ENCODE peak calls at places on chromosomes 1 and 21, in five cellular contexts. I is HepG2, W is A549, N is K562, Y is H1. H is an unnamed sample.

GRCh38 chr1:161077426-161077825 is 7.7 kb upstream of the ARHGAP30 start:
- DNase-seq in I (no peak), N (no peak), Y (no peak), W (no peak), H (no peak)

GRCh38 chr21:18499761-18500376 is 96.3 kb upstream of the TMPRSS15 start:
- DNase-seq in I (peak; percentile 21), Y (peak; percentile 66), W (peak; percentile 32), N (peak; percentile 14), H (peak; percentile 35)

GRCh38 chr21:35782667-35783066 is 277.7 kb downstream of the SETD4 start:
- DNase-seq in N (no peak), W (no peak), I (no peak), Y (no peak), H (no peak)

GRCh38 chr1:246067432-246068021 is 439.6 kb downstream of the SMYD3 start:
- DNase-seq in W (no peak), N (no peak), I (no peak), Y (no peak), H (no peak)

GRCh38 chr1:14653461-14653960 is 55.0 kb downstream of the KAZN start:
- DNase-seq in N (no peak), I (no peak), W (no peak), Y (no peak), H (no peak)

GRCh38 chr1:100606438-100606837 is 68.5 kb downstream of the GPR88 start:
- DNase-seq in Y (no peak), N (no peak), I (no peak), W (peak; percentile 54), H (peak; percentile 78)

GRCh38 chr1:219660666-219661463 is 48.0 kb upstream of the ZC3H11B start:
- DNase-seq in Y (peak; percentile 91), W (peak; percentile 93), I (no peak), N (peak; percentile 76), H (peak; percentile 84)

GRCh38 chr1:230314142-230314470 is 112.0 kb downstream of the PGBD5 start:
- DNase-seq in Y (no peak), N (no peak), W (no peak), I (no peak), H (no peak)

GRCh38 chr1:215114154-215114933 is 31.8 kb downstream of the KCNK2 start:
- DNase-seq in W (peak; percentile 8), I (no peak), N (no peak), Y (no peak), H (peak; percentile 92)

GRCh38 chr1:56824956-56825355 is 5.8 kb upstream of the FYB2 start:
- DNase-seq in N (no peak), I (no peak), W (no peak), Y (no peak), H (no peak)

GRCh38 chr1:210123924-210124589 is 108.5 kb upstream of the SERTAD4 start:
- DNase-seq in I (no peak), N (no peak), W (peak; percentile 21), Y (no peak), H (peak; percentile 43)

GRCh38 chr1:197393105-197393504 is 125.1 kb downstream of the CRB1 start:
- DNase-seq in I (no peak), W (no peak), Y (no peak), N (no peak), H (no peak)

GRCh38 chr1:7541629-7542028 is 229.5 kb upstream of the VAMP3 start:
- DNase-seq in Y (no peak), W (no peak), I (no peak), N (peak; percentile 43), H (no peak)

GRCh38 chr1:195697130-195697529 is 911.1 kb downstream of the KCNT2 start:
- DNase-seq in W (no peak), N (no peak), Y (no peak), I (no peak), H (no peak)

DNA sequence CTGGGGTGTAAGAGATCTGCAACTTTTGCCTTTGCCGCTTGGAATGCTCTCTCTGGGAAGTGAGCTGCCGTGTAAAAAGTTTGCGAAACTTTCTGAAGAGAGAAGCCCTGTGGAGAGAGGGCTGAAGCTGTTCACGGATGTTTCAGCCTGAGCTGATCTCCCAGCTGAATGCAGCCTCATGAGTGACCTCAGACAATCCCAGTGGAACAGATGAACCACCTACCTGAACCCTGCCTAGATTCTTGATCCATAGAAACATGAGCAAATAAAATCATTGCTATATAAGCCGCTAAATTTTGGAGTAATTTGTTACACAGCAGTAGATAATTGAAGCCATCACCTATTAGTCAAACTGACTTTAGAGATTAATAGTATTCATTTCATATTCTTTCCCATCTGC is 4.4 kb upstream of the ALG6 start:
- DNase-seq in W (no peak), N (no peak), I (no peak), Y (no peak), H (no peak)
- TF ChIP-seq POLR2A in W (no peak), N (no peak), I (no peak), Y (no peak), H (no peak)

GRCh38 chr1:182426442-182427430 is 23.2 kb upstream of the RGSL1 start:
- DNase-seq in N (no peak), W (no peak), I (no peak), Y (no peak), H (no peak)

GRCh38 chr1:182433580-182433979 is 16.4 kb upstream of the RGSL1 start:
- DNase-seq in W (no peak), Y (no peak), I (no peak), N (no peak), H (no peak)

GRCh38 chr1:182431278-182431677 is 18.7 kb upstream of the RGSL1 start:
- DNase-seq in N (no peak), W (no peak), Y (no peak), I (no peak), H (no peak)

GRCh38 chr1:182428043-182428442 is 21.9 kb upstream of the RGSL1 start:
- DNase-seq in Y (no peak), N (no peak), W (no peak), I (no peak), H (no peak)

DNA sequence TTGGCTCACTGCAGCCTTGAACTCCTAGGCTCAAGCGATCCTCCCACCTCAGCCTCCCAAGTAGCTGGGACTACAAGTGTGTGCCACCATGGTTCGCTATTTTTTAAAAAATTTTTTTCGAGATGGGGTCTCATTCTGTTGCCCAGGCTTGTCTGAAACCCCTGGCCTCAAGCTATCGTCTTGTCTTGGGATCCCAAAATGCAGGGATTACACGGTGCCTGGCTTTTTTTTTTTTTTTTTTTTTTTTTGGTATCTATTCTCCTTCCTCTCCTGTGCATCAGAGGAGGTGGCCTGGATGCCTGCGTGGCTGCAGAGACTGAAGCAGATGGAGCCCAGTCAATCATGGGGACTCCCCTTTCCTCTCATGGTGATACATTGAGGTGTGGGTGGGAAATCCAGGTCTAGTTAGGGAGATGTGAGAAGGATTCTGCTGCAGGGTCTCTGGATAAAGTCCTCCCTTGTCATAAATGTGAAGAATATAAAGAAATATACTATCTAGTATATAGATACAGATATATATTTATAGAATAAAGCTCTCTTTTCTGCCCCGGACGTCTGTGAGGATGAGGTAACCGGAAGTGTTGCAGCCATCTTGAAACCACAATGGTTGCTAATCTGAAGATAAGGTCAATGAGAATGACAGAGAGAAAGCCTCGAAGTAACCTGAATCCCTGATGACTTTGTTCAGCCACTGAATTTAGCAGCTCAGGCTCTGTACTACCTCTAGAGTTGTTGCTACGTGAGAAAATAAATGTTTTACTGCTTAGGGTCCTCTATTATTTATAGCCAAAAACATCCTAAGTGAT is 19.5 kb upstream of the RGSL1 start:
- DNase-seq in N (no peak), W (no peak), Y (no peak), I (no peak), H (no peak)
- TF ChIP-seq JUN in N (peak; percentile 76), W (no peak), Y (no peak), I (no peak), H (no peak)

DNA sequence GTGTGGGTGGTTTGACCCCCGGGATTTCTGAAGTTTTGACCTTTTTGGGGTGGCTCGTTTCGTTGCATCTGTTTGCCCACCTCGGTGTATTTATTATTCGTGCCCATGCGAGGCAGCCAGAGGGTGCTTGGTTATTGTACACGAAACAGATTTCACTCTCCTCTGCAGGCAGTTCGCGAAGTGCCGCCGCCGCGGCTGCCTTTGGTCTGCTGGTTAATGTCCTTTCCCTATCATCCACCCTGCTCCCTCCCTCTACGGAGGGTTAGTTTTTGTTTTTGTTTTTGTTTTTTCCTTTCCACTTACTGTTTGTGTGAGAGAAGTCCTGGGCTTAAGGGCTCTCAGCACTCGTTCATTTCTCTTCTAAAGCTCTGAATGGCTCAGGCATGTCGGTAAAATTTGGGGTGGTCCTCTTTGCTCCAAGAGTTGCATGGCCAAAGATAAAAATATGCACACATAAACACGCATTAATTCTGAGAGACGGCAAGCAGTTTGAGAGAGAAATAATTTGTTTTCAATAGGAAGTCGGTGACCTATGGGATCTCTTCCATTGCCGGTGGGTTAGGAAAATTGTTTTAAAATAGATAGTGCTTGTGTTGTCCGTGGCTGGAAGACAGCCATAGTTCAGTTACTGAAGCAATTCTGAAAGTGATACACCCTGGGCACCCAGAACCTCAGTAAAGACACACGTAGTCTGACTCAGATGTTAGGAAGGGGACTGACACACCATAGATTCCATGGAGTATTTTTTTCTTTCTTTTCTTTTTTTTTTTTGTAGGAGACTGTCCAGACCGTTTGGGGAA is 1.2 kb downstream of the C1orf21 start:
- DNase-seq in W (peak; percentile 19), N (no peak), I (no peak), Y (no peak), H (peak; percentile 56)
- TF ChIP-seq POLR2A in W (no peak), N (no peak), I (no peak), Y (no peak), H (no peak)

GRCh38 chr1:24965571-24965930 is 35.5 kb upstream of the RUNX3 start:
- DNase-seq in W (no peak), Y (no peak), I (no peak), N (no peak), H (no peak)

GRCh38 chr1:24966121-24966723 is 36.1 kb upstream of the RUNX3 start:
- DNase-seq in Y (no peak), I (no peak), N (no peak), W (no peak), H (no peak)

GRCh38 chr1:24963943-24964677 is 34.0 kb upstream of the RUNX3 start:
- DNase-seq in Y (no peak), I (no peak), N (no peak), W (no peak), H (no peak)

GRCh38 chr1:24963099-24963872 is 33.2 kb upstream of the RUNX3 start:
- DNase-seq in I (no peak), N (no peak), W (no peak), Y (no peak), H (no peak)

GRCh38 chr1:24964811-24965570 is 34.9 kb upstream of the RUNX3 start:
- DNase-seq in Y (no peak), I (no peak), W (no peak), N (no peak), H (no peak)
- TF ChIP-seq JUN in Y (no peak), I (no peak), W (no peak), N (no peak), H (no peak)

GRCh38 chr1:248825909-248826760 is at the start of gene SH3BP5L:
- DNase-seq in Y (peak; percentile 87), W (peak; percentile 97), I (peak; percentile 93), N (peak; percentile 88), H (peak; percentile 96)
- TF ChIP-seq POLR2A in Y (no peak), W (peak; percentile 46), I (peak; percentile 79), N (peak; percentile 93), H (peak; percentile 59)

GRCh38 chr21:40640427-40640826 is 206.5 kb downstream of the DSCAM start:
- DNase-seq in W (no peak), Y (no peak), I (no peak), N (no peak), H (no peak)
- TF ChIP-seq JUN in W (no peak), Y (no peak), I (no peak), N (no peak), H (no peak)

GRCh38 chr1:179107706-179108629 is 26.1 kb downstream of the TOR3A start:
- DNase-seq in I (no peak), Y (no peak), W (no peak), N (no peak), H (no peak)
- TF ChIP-seq POLR2A in I (no peak), Y (no peak), W (no peak), N (no peak), H (no peak)